ENCODE peak calls at places on chromosomes 6 and 20, in ten cellular contexts. I is NCI-H1092 treated with DMSO at 0.1 percent for 48 hours; S is cardiac muscle cell; O is A549; E is H7; K is brain microvascular endothelial cell; J is foreskin fibroblast; Q is hepatocyte; A is stimulated activated CD4-positive, alpha-beta T cell treated with anti-CD3 and anti-CD28 coated beads, Interleukin-15, amount 100 ng/mL, for 1 hour; N is activated T-cell treated with anti-CD3 and anti-CD28 coated beads for 24 hours. G is an unnamed sample.

GRCh38 chr6:13159295-13159694 is 169.0 kb downstream of the TBC1D7 start:
- DNase-seq in I (no peak), S (peak; percentile 15), O (no peak), E (no peak), K (no peak), J (peak; percentile 25), Q (no peak), A (no peak), N (no peak), G (no peak)

GRCh38 chr6:105270511-105270910 is 90.7 kb upstream of the POPDC3 start:
- DNase-seq in I (no peak), S (no peak), O (no peak), E (no peak), K (no peak), J (peak; percentile 87), Q (no peak), A (no peak), N (no peak), G (no peak)

GRCh38 chr6:52138284-52138683 is 47.9 kb upstream of the IL17A start:
- DNase-seq in I (no peak), S (no peak), O (no peak), E (no peak), K (no peak), J (no peak), Q (no peak), A (no peak), N (no peak), G (no peak)

GRCh38 chr6:162337412-162337811 is 390.2 kb downstream of the PRKN start:
- DNase-seq in I (no peak), S (no peak), O (no peak), E (no peak), K (no peak), J (no peak), Q (no peak), A (no peak), N (no peak), G (no peak)

GRCh38 chr20:1897486-1897885 is 2.3 kb downstream of the SIRPA start:
- DNase-seq in I (no peak), S (peak; percentile 24), O (no peak), E (no peak), K (no peak), J (no peak), Q (no peak), A (no peak), N (no peak), G (peak; percentile 96)

GRCh38 chr20:20864346-20865096 is 152.1 kb upstream of the RALGAPA2 start:
- DNase-seq in I (peak; percentile 70), S (peak; percentile 6), O (peak; percentile 40), E (peak; percentile 68), K (no peak), J (no peak), Q (peak; percentile 46), A (no peak), N (no peak), G (peak; percentile 82)

GRCh38 chr20:51563597-51564332 is 21.2 kb upstream of the NFATC2 start:
- DNase-seq in I (peak; percentile 26), S (peak; percentile 88), O (peak; percentile 81), E (peak; percentile 81), K (peak; percentile 97), J (peak; percentile 88), Q (peak; percentile 87), A (no peak), N (no peak), G (peak; percentile 89)

GRCh38 chr6:5305968-5306626 is 44.8 kb downstream of the FARS2 start:
- DNase-seq in I (no peak), S (no peak), O (no peak), E (no peak), K (no peak), J (no peak), Q (peak; percentile 12), A (no peak), N (no peak), G (no peak)

GRCh38 chr6:113645576-113645970 is 211.6 kb upstream of the MARCKS start:
- DNase-seq in I (no peak), S (peak; percentile 75), O (no peak), E (no peak), K (peak; percentile 93), J (peak; percentile 92), Q (peak; percentile 77), A (no peak), N (no peak), G (peak; percentile 8)

GRCh38 chr6:134074151-134074712 is 21.8 kb upstream of the SLC2A12 start:
- DNase-seq in I (peak; percentile 95), S (peak; percentile 49), O (no peak), E (peak; percentile 80), K (no peak), J (no peak), Q (no peak), A (no peak), N (no peak), G (peak; percentile 41)

GRCh38 chr20:34771680-34772081 is 53.8 kb downstream of the NCOA6 start:
- DNase-seq in I (no peak), S (peak; percentile 29), O (no peak), E (no peak), K (no peak), J (peak; percentile 39), Q (no peak), A (no peak), N (no peak), G (no peak)

GRCh38 chr6:142735182-142735581 is 209.8 kb downstream of the HIVEP2 start:
- DNase-seq in I (no peak), S (peak; percentile 26), O (no peak), E (no peak), K (no peak), J (peak; percentile 25), Q (no peak), A (no peak), N (no peak), G (no peak)

GRCh38 chr20:14521436-14521835 is 184.0 kb upstream of the FLRT3 start:
- DNase-seq in I (no peak), S (no peak), O (no peak), E (no peak), K (no peak), J (peak; percentile 42), Q (no peak), A (no peak), N (no peak), G (peak; percentile 45)

GRCh38 chr6:165117121-165117520 is 192.3 kb downstream of the C6orf118 start:
- DNase-seq in I (no peak), S (no peak), O (no peak), E (no peak), K (no peak), J (no peak), Q (no peak), A (no peak), N (no peak), G (no peak)

GRCh38 chr6:109454483-109455160 is 950 bp downstream of the MICAL1 start:
- DNase-seq in I (peak; percentile 69), S (peak; percentile 31), O (no peak), E (peak; percentile 75), K (peak; percentile 14), J (peak; percentile 54), Q (peak; percentile 45), A (peak; percentile 28), N (peak; percentile 52), G (no peak)

GRCh38 chr20:41366546-41367392 is at the start of gene EMILIN3:
- DNase-seq in I (no peak), S (no peak), O (no peak), E (peak; percentile 95), K (no peak), J (no peak), Q (peak; percentile 62), A (no peak), N (no peak), G (no peak)

GRCh38 chr20:48374986-48375715 is 452.6 kb downstream of the PREX1 start:
- DNase-seq in I (no peak), S (no peak), O (no peak), E (peak; percentile 52), K (no peak), J (no peak), Q (no peak), A (no peak), N (no peak), G (no peak)

GRCh38 chr20:45114465-45115385 is at the start of gene WFDC5:
- DNase-seq in I (no peak), S (no peak), O (no peak), E (peak; percentile 62), K (no peak), J (no peak), Q (no peak), A (no peak), N (no peak), G (no peak)

GRCh38 chr20:58473818-58474425 is 41.3 kb downstream of the APCDD1L start:
- DNase-seq in I (no peak), S (no peak), O (no peak), E (no peak), K (no peak), J (no peak), Q (no peak), A (no peak), N (no peak), G (no peak)

GRCh38 chr6:79605061-79605460 is 26.1 kb upstream of the SH3BGRL2 start:
- DNase-seq in I (no peak), S (no peak), O (no peak), E (no peak), K (peak; percentile 25), J (no peak), Q (no peak), A (no peak), N (no peak), G (no peak)

GRCh38 chr6:156809034-156809433 is 31.9 kb downstream of the ARID1B start:
- DNase-seq in I (no peak), S (peak; percentile 50), O (no peak), E (no peak), K (no peak), J (peak; percentile 81), Q (no peak), A (no peak), N (no peak), G (peak; percentile 82)

GRCh38 chr20:38863024-38863851 is 57.7 kb downstream of the PPP1R16B start:
- DNase-seq in I (no peak), S (no peak), O (no peak), E (no peak), K (no peak), J (no peak), Q (no peak), A (no peak), N (peak; percentile 51), G (no peak)

GRCh38 chr6:1703091-1703855 is 93.6 kb downstream of the FOXC1 start:
- DNase-seq in I (no peak), S (no peak), O (no peak), E (no peak), K (no peak), J (no peak), Q (no peak), A (no peak), N (no peak), G (no peak)

GRCh38 chr6:100463685-100464161 is 998 bp downstream of the SIM1 start:
- DNase-seq in I (no peak), S (no peak), O (no peak), E (peak; percentile 56), K (no peak), J (peak; percentile 47), Q (no peak), A (no peak), N (no peak), G (no peak)

G was measured in COLO829.